ENCODE peak calls at places on chromosomes 7 and 10, in six cellular contexts. V is AG04450, A is mucosa of descending colon, T is heart left ventricle, K is PC-9, O is WERI-Rb-1. H is an unnamed sample.

GRCh38 chr7:139915301-139915863 is 86.3 kb downstream of the TBXAS1 start:
- DNase-seq in V (peak), A (no peak), T (no peak), K (no peak), O (no peak), H (no peak)

GRCh38 chr7:5478568-5479045 is 55.0 kb upstream of the TNRC18 start:
- DNase-seq in V (no peak), A (no peak), T (no peak), K (no peak), O (peak), H (no peak)

GRCh38 chr7:149869867-149870266 is 3.9 kb upstream of the ATP6V0E2 start:
- DNase-seq in V (no peak), A (peak), T (peak), K (no peak), O (no peak), H (no peak)

GRCh38 chr7:128879939-128880746 is 17.5 kb downstream of the ATP6V1F start:
- DNase-seq in V (no peak), A (peak), T (peak), K (peak), O (peak), H (peak)

GRCh38 chr7:127816354-127817190 is 164.6 kb downstream of the SND1 start:
- DNase-seq in V (no peak), A (no peak), T (no peak), K (no peak), O (no peak), H (no peak)

GRCh38 chr7:77649950-77650349 is 46.3 kb upstream of the RSBN1L start:
- DNase-seq in V (no peak), A (no peak), T (no peak), K (no peak), O (no peak), H (no peak)

GRCh38 chr7:74479066-74479781 is 25.5 kb downstream of the GTF2IRD1 start:
- DNase-seq in V (no peak), A (peak), T (no peak), K (peak), O (no peak), H (peak)

GRCh38 chr7:151091431-151091830 is 5.2 kb downstream of the AGAP3 start:
- DNase-seq in V (no peak), A (peak), T (no peak), K (no peak), O (peak), H (no peak)

GRCh38 chr10:1208376-1209311 is 152.5 kb downstream of the WDR37 start:
- DNase-seq in V (no peak), A (no peak), T (no peak), K (no peak), O (no peak), H (no peak)

GRCh38 chr7:104008107-104008506 is 18.6 kb upstream of the RELN start:
- DNase-seq in V (no peak), A (no peak), T (no peak), K (no peak), O (no peak), H (no peak)

GRCh38 chr10:64271508-64271907 is 750.3 kb downstream of the REEP3 start:
- DNase-seq in V (no peak), A (no peak), T (no peak), K (no peak), O (no peak), H (no peak)

GRCh38 chr10:64275774-64276173 is 754.6 kb downstream of the REEP3 start:
- DNase-seq in V (no peak), A (no peak), T (no peak), K (no peak), O (no peak), H (no peak)

GRCh38 chr10:64277536-64277935 is 756.3 kb downstream of the REEP3 start:
- DNase-seq in V (no peak), A (no peak), T (no peak), K (no peak), O (no peak), H (no peak)

GRCh38 chr10:64271983-64272382 is 750.8 kb downstream of the REEP3 start:
- DNase-seq in V (no peak), A (peak), T (no peak), K (no peak), O (peak), H (no peak)
- TF ChIP-seq CTCF in V (peak), A (no peak), T (no peak), K (no peak), O (peak), H (no peak)

GRCh38 chr7:148142660-148143248 is 447.8 kb upstream of the C7orf33 start:
- DNase-seq in V (no peak), A (peak), T (no peak), K (no peak), O (peak), H (peak)
- TF ChIP-seq CTCF in V (no peak), A (no peak), T (peak), K (peak), O (peak), H (peak)

GRCh38 chr10:60495357-60495756 is 105.7 kb upstream of the ANK3 start:
- DNase-seq in V (no peak), A (no peak), T (no peak), K (no peak), O (no peak), H (no peak)
- TF ChIP-seq CTCF in V (peak), A (no peak), T (no peak), K (no peak), O (no peak), H (no peak)

GRCh38 chr10:24952701-24953349 is 419 bp upstream of the PRTFDC1 start:
- DNase-seq in V (no peak), A (peak), T (peak), K (peak), O (peak), H (peak)
- TF ChIP-seq CTCF in V (no peak), A (peak), T (peak), K (no peak), O (peak), H (peak)

GRCh38 chr10:49323896-49324270 is 24.9 kb downstream of the C10orf71 start:
- DNase-seq in V (no peak), A (no peak), T (no peak), K (no peak), O (no peak), H (no peak)

GRCh38 chr10:49323171-49323895 is 24.4 kb downstream of the C10orf71 start:
- DNase-seq in V (no peak), A (no peak), T (no peak), K (no peak), O (no peak), H (no peak)

GRCh38 chr10:49325916-49326783 is 27.2 kb downstream of the C10orf71 start:
- DNase-seq in V (no peak), A (no peak), T (no peak), K (no peak), O (no peak), H (no peak)

GRCh38 chr10:49325131-49325915 is 26.4 kb downstream of the C10orf71 start:
- DNase-seq in V (no peak), A (no peak), T (no peak), K (no peak), O (no peak), H (no peak)

DNA sequence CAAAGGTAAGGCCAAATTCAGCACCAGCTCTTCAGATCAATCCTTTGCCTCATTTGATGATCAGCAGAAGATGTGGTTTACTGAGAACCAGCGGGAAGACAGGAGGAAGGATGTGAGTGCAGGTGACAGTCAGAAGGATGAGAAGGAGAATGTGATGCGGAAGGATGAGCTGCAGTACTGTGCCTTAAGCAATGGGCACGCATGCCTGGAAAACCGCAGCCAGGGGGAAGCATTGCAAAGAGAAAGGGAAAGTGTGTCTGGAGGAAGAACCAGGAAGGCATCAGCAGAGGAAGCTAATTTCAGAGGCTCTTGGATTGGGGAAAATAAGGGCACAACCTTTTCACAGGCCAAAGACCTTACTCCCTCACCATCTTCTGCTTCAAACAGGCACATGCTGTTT is 25.7 kb downstream of the C10orf71 start:
- DNase-seq in V (no peak), A (no peak), T (no peak), K (no peak), O (no peak), H (no peak)
- TF ChIP-seq CTCF in V (peak), A (no peak), T (no peak), K (peak), O (no peak), H (no peak)

DNA sequence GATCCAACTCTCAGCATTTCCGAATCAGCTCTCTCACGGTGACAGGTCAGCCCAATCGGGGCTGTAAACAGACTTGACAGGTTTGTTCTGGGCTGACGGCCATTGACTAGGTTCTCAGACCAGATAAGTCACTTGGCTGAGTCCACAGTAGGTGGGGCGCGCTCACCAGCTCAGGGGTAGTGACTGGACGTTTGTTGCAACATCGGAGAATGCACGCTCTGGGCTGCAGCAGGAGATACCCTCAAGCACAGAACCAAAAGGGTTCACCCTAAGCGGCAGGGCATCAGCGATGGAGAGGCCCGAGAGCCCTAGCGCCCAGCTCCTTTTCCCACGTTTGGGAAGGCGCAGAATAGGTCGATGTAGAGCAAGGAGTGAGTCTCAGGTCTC is 1.8 kb downstream of the KLLN start:
- DNase-seq in V (peak), A (peak), T (peak), K (peak), O (no peak), H (peak)
- TF ChIP-seq CTCF in V (peak), A (no peak), T (peak), K (no peak), O (no peak), H (no peak)

H was measured in pancreas.